ENCODE peak calls at places on chromosomes 6 and 20, in eight cellular contexts. W is astrocyte of the spinal cord, Z is sigmoid colon, V is iPS DF 6.9, X is heart left ventricle, R is AG09309, Q is endodermal cell, T is foreskin fibroblast. U is an unnamed sample.

GRCh38 chr20:63217706-63218105 is 1.8 kb upstream of the YTHDF1 start:
- DNase-seq in W (no peak), Z (no peak), V (no peak), X (no peak), R (no peak), Q (no peak), T (no peak), U (peak)

GRCh38 chr20:59455392-59456341 is 148.7 kb upstream of the PHACTR3 start:
- DNase-seq in W (no peak), Z (peak), V (no peak), X (no peak), R (no peak), Q (peak), T (no peak), U (peak)

GRCh38 chr20:58661298-58662141 is 10.4 kb downstream of the STX16 start:
- DNase-seq in W (no peak), Z (no peak), V (no peak), X (no peak), R (no peak), Q (no peak), T (no peak), U (no peak)

GRCh38 chr20:48159156-48159971 is 374.1 kb upstream of the SULF2 start:
- DNase-seq in W (no peak), Z (no peak), V (no peak), X (no peak), R (no peak), Q (no peak), T (no peak), U (no peak)

GRCh38 chr20:58293453-58293852 is 16.1 kb upstream of the RAB22A start:
- DNase-seq in W (no peak), Z (no peak), V (no peak), X (no peak), R (no peak), Q (peak), T (no peak), U (no peak)

GRCh38 chr6:86107985-86108384 is 465.3 kb upstream of the SYNCRIP start:
- DNase-seq in W (no peak), Z (no peak), V (no peak), X (no peak), R (no peak), Q (no peak), T (no peak), U (no peak)

GRCh38 chr6:21186479-21187055 is 407.0 kb upstream of the SOX4 start:
- DNase-seq in W (peak), Z (no peak), V (no peak), X (no peak), R (peak), Q (no peak), T (no peak), U (peak)

GRCh38 chr6:41008011-41008410 is 31.0 kb downstream of the UNC5CL start:
- DNase-seq in W (no peak), Z (no peak), V (no peak), X (no peak), R (no peak), Q (peak), T (no peak), U (no peak)

GRCh38 chr6:6006428-6007310 is at the start of gene NRN1:
- DNase-seq in W (peak), Z (no peak), V (no peak), X (no peak), R (no peak), Q (peak), T (no peak), U (peak)

GRCh38 chr20:13089950-13090469 is 81.2 kb downstream of the SPTLC3 start:
- DNase-seq in W (no peak), Z (no peak), V (no peak), X (no peak), R (no peak), Q (no peak), T (no peak), U (no peak)

GRCh38 chr6:34143884-34144580 is 1.9 kb downstream of the GRM4 start:
- DNase-seq in W (no peak), Z (no peak), V (no peak), X (peak), R (no peak), Q (peak), T (no peak), U (peak)

GRCh38 chr20:63054695-63055240 is 48.0 kb upstream of the BHLHE23 start:
- DNase-seq in W (no peak), Z (peak), V (no peak), X (peak), R (no peak), Q (peak), T (no peak), U (peak)

GRCh38 chr6:132888701-132889100 is 74.3 kb downstream of the RPS12 start:
- DNase-seq in W (peak), Z (no peak), V (no peak), X (no peak), R (no peak), Q (no peak), T (peak), U (no peak)

GRCh38 chr6:142947702-142948480 is 2.9 kb upstream of the HIVEP2 start:
- DNase-seq in W (no peak), Z (no peak), V (no peak), X (no peak), R (no peak), Q (no peak), T (no peak), U (peak)

GRCh38 chr20:31608256-31608980 is 3.3 kb downstream of the ID1 start:
- DNase-seq in W (peak), Z (peak), V (no peak), X (peak), R (no peak), Q (peak), T (no peak), U (peak)

GRCh38 chr20:31605902-31606677 is 1.0 kb downstream of the ID1 start:
- DNase-seq in W (no peak), Z (peak), V (no peak), X (peak), R (no peak), Q (peak), T (no peak), U (peak)

GRCh38 chr20:23636182-23636907 is 1.4 kb downstream of the CST3 start:
- DNase-seq in W (no peak), Z (no peak), V (no peak), X (peak), R (no peak), Q (no peak), T (no peak), U (no peak)

GRCh38 chr6:39962831-39963230 is 28.6 kb upstream of the MOCS1 start:
- DNase-seq in W (no peak), Z (no peak), V (no peak), X (no peak), R (no peak), Q (no peak), T (peak), U (peak)

GRCh38 chr6:38673397-38674165 is 29.4 kb downstream of the GLO1 start:
- DNase-seq in W (no peak), Z (no peak), V (no peak), X (no peak), R (no peak), Q (peak), T (no peak), U (no peak)

GRCh38 chr6:119348308-119349040 is 1.1 kb downstream of the MAN1A1 start:
- DNase-seq in W (peak), Z (peak), V (no peak), X (peak), R (no peak), Q (peak), T (no peak), U (peak)

GRCh38 chr6:163782436-163783003 is 368.0 kb downstream of the QKI start:
- DNase-seq in W (no peak), Z (no peak), V (no peak), X (no peak), R (no peak), Q (peak), T (no peak), U (no peak)

GRCh38 chr6:121799574-121799973 is 364.1 kb downstream of the GJA1 start:
- DNase-seq in W (no peak), Z (no peak), V (no peak), X (no peak), R (no peak), Q (no peak), T (no peak), U (no peak)

GRCh38 chr20:2149507-2149906 is 47.9 kb downstream of the STK35 start:
- DNase-seq in W (no peak), Z (no peak), V (no peak), X (no peak), R (no peak), Q (no peak), T (no peak), U (peak)

GRCh38 chr20:20549699-20550098 is 162.7 kb downstream of the RALGAPA2 start:
- DNase-seq in W (peak), Z (no peak), V (no peak), X (no peak), R (peak), Q (no peak), T (no peak), U (no peak)

GRCh38 chr20:10453241-10453640 is 18.1 kb downstream of the SLX4IP start:
- DNase-seq in W (no peak), Z (no peak), V (no peak), X (no peak), R (no peak), Q (no peak), T (no peak), U (no peak)

GRCh38 chr6:116221067-116221466 is 32.8 kb downstream of the TSPYL4 start:
- DNase-seq in W (no peak), Z (no peak), V (no peak), X (no peak), R (no peak), Q (no peak), T (no peak), U (no peak)

GRCh38 chr6:35970181-35970580 is 49.3 kb upstream of the SRPK1 start:
- DNase-seq in W (peak), Z (no peak), V (no peak), X (no peak), R (peak), Q (no peak), T (peak), U (peak)

GRCh38 chr20:46199198-46199597 is 81.1 kb downstream of the CD40 start:
- DNase-seq in W (no peak), Z (no peak), V (peak), X (no peak), R (no peak), Q (peak), T (no peak), U (no peak)

GRCh38 chr20:33559994-33560393 is 70.1 kb downstream of the CBFA2T2 start:
- DNase-seq in W (no peak), Z (no peak), V (no peak), X (no peak), R (no peak), Q (no peak), T (no peak), U (no peak)

GRCh38 chr20:58077282-58077681 is 151.2 kb downstream of the ANKRD60 start:
- DNase-seq in W (no peak), Z (no peak), V (no peak), X (no peak), R (no peak), Q (peak), T (no peak), U (no peak)

GRCh38 chr6:136403166-136403980 is 113.7 kb upstream of the BCLAF1 start:
- DNase-seq in W (peak), Z (no peak), V (no peak), X (no peak), R (peak), Q (no peak), T (peak), U (peak)

GRCh38 chr6:157172088-157172768 is 151.1 kb downstream of the TMEM242 start:
- DNase-seq in W (no peak), Z (no peak), V (no peak), X (no peak), R (no peak), Q (no peak), T (no peak), U (no peak)

GRCh38 chr6:16355238-16355637 is 116.9 kb downstream of the GMPR start:
- DNase-seq in W (no peak), Z (no peak), V (no peak), X (no peak), R (no peak), Q (peak), T (no peak), U (no peak)

GRCh38 chr6:79385333-79385732 is 150.9 kb upstream of the HMGN3 start:
- DNase-seq in W (peak), Z (no peak), V (no peak), X (no peak), R (no peak), Q (no peak), T (peak), U (peak)

GRCh38 chr20:64244870-64245603 is 10.5 kb upstream of the PCMTD2 start:
- DNase-seq in W (no peak), Z (no peak), V (no peak), X (no peak), R (no peak), Q (peak), T (no peak), U (peak)

DNA sequence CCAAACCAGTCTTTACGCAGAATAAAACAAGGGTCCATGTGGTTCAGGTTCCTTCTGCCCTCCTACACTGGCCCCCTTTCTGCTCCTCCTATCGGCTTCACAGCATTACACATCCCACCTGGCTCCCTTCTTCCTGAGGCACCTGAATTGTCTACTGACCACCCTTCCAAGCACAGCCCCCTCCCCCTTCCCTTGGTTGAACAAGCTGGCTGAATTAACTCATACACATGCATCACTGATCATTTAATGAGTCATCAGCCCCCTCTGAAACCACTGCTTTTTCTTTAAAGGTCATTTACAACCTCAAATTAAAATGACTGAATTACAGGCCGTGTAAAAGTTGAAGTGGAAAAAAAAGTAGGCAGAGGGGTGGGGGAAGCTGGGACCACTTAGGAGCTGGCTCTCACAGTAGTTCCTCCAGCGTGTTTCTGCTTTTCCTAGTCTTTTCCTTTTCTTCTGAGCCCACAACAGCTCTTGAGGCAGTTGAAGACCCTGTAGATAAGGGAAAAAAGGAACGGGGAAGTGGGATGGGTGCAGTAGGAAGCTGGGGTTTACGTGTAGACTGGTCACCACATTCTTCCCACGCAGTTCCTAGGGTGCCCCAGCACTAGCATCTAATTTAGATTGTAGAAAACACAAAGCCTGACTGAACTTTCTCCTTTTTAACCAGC is 67.6 kb downstream of the FYN start:
- DNase-seq in W (peak), Z (no peak), V (no peak), X (no peak), R (no peak), Q (no peak), T (no peak), U (no peak)
- H3K4me3 ChIP-seq in W (no peak), Z (no peak), V (no peak), X (no peak), R (no peak), Q (no peak), T (no peak), U (peak)

GRCh38 chr6:47309326-47310130 is at the start of gene TNFRSF21:
- DNase-seq in W (peak), Z (peak), V (peak), X (peak), R (peak), Q (peak), T (peak), U (peak)
- H3K4me3 ChIP-seq in W (peak), Z (peak), V (peak), X (peak), R (peak), Q (peak), T (peak), U (peak)

DNA sequence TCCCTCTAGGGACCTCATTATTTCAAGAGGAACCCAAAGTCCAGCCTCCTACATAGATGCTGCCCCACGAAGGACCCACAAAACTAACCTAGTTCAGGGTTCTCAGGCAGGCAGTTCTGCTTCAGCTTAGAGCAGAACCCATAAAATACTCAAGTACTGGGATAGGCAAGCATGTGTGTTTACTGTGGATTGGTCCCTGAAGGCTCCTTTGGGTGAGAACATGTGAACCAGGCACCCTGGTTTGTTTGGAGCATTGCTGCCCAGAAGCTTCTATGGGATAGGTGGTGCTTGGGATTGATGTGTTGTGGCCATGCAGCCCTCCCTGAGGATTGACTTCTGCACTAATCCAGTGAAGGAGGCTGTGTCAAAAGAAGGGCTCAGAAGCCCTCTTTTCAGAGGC is 14.9 kb upstream of the EFHC1 start:
- DNase-seq in W (no peak), Z (no peak), V (no peak), X (no peak), R (no peak), Q (no peak), T (no peak), U (no peak)
- H3K4me3 ChIP-seq in W (no peak), Z (no peak), V (no peak), X (no peak), R (no peak), Q (no peak), T (no peak), U (no peak)

GRCh38 chr6:168101201-168102092 is 22.4 kb upstream of the FRMD1 start:
- DNase-seq in W (no peak), Z (no peak), V (no peak), X (peak), R (no peak), Q (no peak), T (no peak), U (peak)
- H3K4me3 ChIP-seq in W (no peak), Z (peak), V (peak), X (no peak), R (no peak), Q (no peak), T (no peak), U (no peak)

GRCh38 chr6:66931787-66932186 is 1224.8 kb upstream of the EYS start:
- DNase-seq in W (no peak), Z (no peak), V (no peak), X (no peak), R (no peak), Q (no peak), T (no peak), U (no peak)
- H3K4me3 ChIP-seq in W (no peak), Z (no peak), V (no peak), X (no peak), R (no peak), Q (no peak), T (no peak), U (no peak)

DNA sequence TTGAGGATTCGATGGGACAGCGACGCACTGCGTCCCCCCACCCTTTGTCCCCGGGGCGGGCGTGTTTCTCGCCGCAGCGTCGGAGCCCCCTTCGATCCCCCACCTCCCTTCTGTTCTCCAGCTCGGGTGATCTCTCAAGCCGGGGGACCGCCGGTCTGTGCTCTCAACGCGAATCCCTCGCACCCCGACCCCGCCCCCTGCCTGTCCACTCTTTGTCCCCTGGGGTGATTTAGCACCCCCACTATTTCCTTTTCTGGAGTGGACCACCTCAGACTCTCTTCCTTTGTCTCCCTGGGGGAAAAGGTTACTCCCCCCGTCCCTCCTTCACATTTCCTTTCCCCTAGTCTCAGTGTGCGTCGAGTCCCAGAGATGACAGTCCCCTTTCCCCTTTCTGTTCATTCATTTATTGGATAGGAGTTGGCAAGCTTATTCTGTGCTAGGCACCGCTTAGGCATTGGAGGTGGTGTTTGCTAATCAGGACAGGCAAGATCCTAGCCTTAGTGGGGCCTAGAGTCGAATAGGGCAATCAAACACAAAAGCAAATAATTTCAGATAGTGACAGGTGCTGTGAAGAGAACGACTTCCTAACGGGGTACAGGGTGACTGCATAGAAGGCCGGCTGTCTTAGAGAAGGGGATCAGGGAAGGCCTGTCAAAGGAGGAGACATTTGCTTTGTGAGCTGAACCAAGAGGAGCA is 671 bp downstream of the PTPN1 start:
- DNase-seq in W (no peak), Z (no peak), V (no peak), X (no peak), R (no peak), Q (no peak), T (no peak), U (peak)
- H3K4me3 ChIP-seq in W (peak), Z (peak), V (peak), X (peak), R (peak), Q (peak), T (peak), U (peak)

GRCh38 chr6:138106665-138107077 is 548 bp downstream of the PERP start:
- DNase-seq in W (peak), Z (no peak), V (no peak), X (no peak), R (no peak), Q (no peak), T (no peak), U (no peak)

GRCh38 chr6:138103876-138104275 is 3.3 kb downstream of the PERP start:
- DNase-seq in W (no peak), Z (no peak), V (no peak), X (no peak), R (no peak), Q (no peak), T (no peak), U (no peak)

GRCh38 chr6:138104618-138105213 is 2.5 kb downstream of the PERP start:
- DNase-seq in W (no peak), Z (no peak), V (no peak), X (no peak), R (no peak), Q (no peak), T (no peak), U (no peak)

GRCh38 chr6:138105880-138106664 is 1.1 kb downstream of the PERP start:
- DNase-seq in W (peak), Z (no peak), V (no peak), X (no peak), R (no peak), Q (peak), T (no peak), U (peak)

GRCh38 chr6:138105446-138105845 is 1.8 kb downstream of the PERP start:
- DNase-seq in W (no peak), Z (no peak), V (no peak), X (no peak), R (no peak), Q (no peak), T (no peak), U (no peak)
- H3K4me3 ChIP-seq in W (peak), Z (peak), V (no peak), X (no peak), R (peak), Q (peak), T (peak), U (no peak)

U was measured in osteoblast.